ENCODE peak calls at places on chromosomes 7 and 10, in seven cellular contexts. C is HCT116, P is GM23338, A is GM12891, N is transverse colon, U is spleen, X is prostate gland. E is an unnamed sample.

GRCh38 chr10:49649936-49650723 is 29.3 kb upstream of the C10orf53 start:
- DNase-seq in X (no peak), N (no peak), C (no peak), U (no peak), P (no peak), A (no peak), E (no peak)

GRCh38 chr7:184768-185264 is 7.6 kb upstream of the FAM20C start:
- DNase-seq in A (no peak), C (no peak), X (no peak), U (no peak), P (no peak), N (no peak), E (no peak)

GRCh38 chr10:108598831-108599230 is 1324.5 kb downstream of the XPNPEP1 start:
- DNase-seq in C (no peak), X (no peak), U (no peak), N (no peak), A (no peak), P (no peak), E (no peak)

GRCh38 chr7:137682596-137682995 is 164.2 kb downstream of the DGKI start:
- DNase-seq in C (no peak), U (no peak), X (no peak), P (no peak), A (no peak), N (no peak), E (no peak)

GRCh38 chr7:139776486-139777303 is 1.1 kb downstream of the HIPK2 start:
- DNase-seq in A (no peak), U (peak; percentile 83), P (peak; percentile 53), N (peak; percentile 36), X (peak; percentile 41), C (no peak), E (peak; percentile 70)

GRCh38 chr10:8136745-8137144 is 82.3 kb downstream of the GATA3 start:
- DNase-seq in U (no peak), N (no peak), C (no peak), A (no peak), P (no peak), X (no peak), E (no peak)

GRCh38 chr7:5701085-5701914 is 80.2 kb downstream of the RNF216 start:
- DNase-seq in A (no peak), X (no peak), U (no peak), N (no peak), C (no peak), P (no peak), E (peak; percentile 41)

GRCh38 chr7:90520484-90520883 is 51.0 kb downstream of the PTTG1IP2 start:
- DNase-seq in X (no peak), U (no peak), C (peak; percentile 19), A (no peak), P (peak; percentile 68), N (no peak), E (peak; percentile 13)

GRCh38 chr10:9786101-9786500 is 1231.6 kb upstream of the CELF2 start:
- DNase-seq in U (no peak), N (no peak), C (no peak), X (no peak), A (no peak), P (no peak), E (peak; percentile 86)

GRCh38 chr7:67105382-67105781 is 108.7 kb downstream of the TYW1 start:
- DNase-seq in A (no peak), C (no peak), P (no peak), N (no peak), X (no peak), U (no peak), E (no peak)

GRCh38 chr7:132249591-132249971 is 326.7 kb downstream of the PLXNA4 start:
- DNase-seq in X (peak; percentile 76), P (peak; percentile 79), U (no peak), N (peak; percentile 57), A (no peak), C (no peak), E (no peak)
- TF ChIP-seq POLR2AphosphoS5 in X (peak; percentile 48), P (no peak), U (no peak), N (no peak), A (no peak), C (no peak), E (no peak)

GRCh38 chr10:95346715-95347401 is 56.1 kb upstream of the PDLIM1 start:
- DNase-seq in X (no peak), A (no peak), N (no peak), C (peak; percentile 24), P (peak; percentile 84), U (no peak), E (peak; percentile 23)
- TF ChIP-seq POLR2AphosphoS5 in X (no peak), A (no peak), N (no peak), C (no peak), P (no peak), U (no peak), E (no peak)

GRCh38 chr10:70942125-70942524 is 53.8 kb upstream of the PCBD1 start:
- DNase-seq in C (no peak), N (no peak), P (no peak), U (peak; percentile 60), X (no peak), A (no peak), E (no peak)
- TF ChIP-seq POLR2AphosphoS5 in C (no peak), N (no peak), P (no peak), U (no peak), X (no peak), A (no peak), E (no peak)

GRCh38 chr7:55178292-55178862 is 159.6 kb downstream of the EGFR start:
- DNase-seq in X (no peak), N (no peak), C (no peak), P (no peak), A (no peak), U (no peak), E (no peak)

GRCh38 chr7:55177068-55177530 is 158.3 kb downstream of the EGFR start:
- DNase-seq in P (no peak), X (no peak), U (no peak), A (no peak), C (no peak), N (no peak), E (no peak)

GRCh38 chr7:55179897-55180682 is 161.3 kb downstream of the EGFR start:
- DNase-seq in U (no peak), X (no peak), N (no peak), C (no peak), A (no peak), P (no peak), E (no peak)

GRCh38 chr7:55178863-55179773 is 160.3 kb downstream of the EGFR start:
- DNase-seq in N (no peak), C (no peak), X (no peak), A (no peak), P (no peak), U (no peak), E (no peak)

DNA sequence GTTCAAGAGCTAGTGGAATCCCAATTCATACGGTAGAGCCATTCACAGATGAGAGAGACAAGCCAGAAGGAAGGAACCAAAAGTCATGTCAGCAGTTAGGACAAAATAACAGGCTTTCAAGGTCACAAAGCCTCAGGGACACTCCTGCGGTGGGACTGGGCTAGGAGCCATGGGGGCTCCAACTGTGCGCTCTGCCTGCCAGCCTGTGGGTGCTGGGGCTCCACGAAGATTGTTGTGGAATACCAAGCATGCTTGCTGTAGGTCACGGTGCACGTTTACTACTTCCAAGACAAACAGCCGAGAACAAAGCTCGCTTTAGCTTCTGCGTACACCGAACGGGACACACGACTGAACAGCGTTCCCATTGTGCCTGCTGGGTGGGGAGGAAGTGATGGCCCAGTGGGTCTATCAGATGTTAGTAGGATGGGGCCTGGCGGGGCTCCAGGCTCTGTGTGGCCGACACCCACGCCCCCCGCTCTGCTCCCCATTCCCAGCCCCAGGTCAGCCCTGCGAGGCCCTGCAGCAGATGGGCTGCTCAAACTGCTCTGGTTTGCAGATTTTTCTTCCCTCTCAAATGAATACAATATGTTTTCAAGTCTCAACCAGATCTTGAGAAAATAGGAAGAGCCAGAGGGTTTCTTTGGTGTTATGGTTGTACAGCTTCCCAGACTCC is 158.9 kb downstream of the EGFR start:
- DNase-seq in A (no peak), U (no peak), P (no peak), N (peak; percentile 21), X (peak; percentile 89), C (no peak), E (no peak)
- TF ChIP-seq POLR2AphosphoS5 in A (no peak), U (no peak), P (no peak), N (no peak), X (peak; percentile 88), C (no peak), E (no peak)

DNA sequence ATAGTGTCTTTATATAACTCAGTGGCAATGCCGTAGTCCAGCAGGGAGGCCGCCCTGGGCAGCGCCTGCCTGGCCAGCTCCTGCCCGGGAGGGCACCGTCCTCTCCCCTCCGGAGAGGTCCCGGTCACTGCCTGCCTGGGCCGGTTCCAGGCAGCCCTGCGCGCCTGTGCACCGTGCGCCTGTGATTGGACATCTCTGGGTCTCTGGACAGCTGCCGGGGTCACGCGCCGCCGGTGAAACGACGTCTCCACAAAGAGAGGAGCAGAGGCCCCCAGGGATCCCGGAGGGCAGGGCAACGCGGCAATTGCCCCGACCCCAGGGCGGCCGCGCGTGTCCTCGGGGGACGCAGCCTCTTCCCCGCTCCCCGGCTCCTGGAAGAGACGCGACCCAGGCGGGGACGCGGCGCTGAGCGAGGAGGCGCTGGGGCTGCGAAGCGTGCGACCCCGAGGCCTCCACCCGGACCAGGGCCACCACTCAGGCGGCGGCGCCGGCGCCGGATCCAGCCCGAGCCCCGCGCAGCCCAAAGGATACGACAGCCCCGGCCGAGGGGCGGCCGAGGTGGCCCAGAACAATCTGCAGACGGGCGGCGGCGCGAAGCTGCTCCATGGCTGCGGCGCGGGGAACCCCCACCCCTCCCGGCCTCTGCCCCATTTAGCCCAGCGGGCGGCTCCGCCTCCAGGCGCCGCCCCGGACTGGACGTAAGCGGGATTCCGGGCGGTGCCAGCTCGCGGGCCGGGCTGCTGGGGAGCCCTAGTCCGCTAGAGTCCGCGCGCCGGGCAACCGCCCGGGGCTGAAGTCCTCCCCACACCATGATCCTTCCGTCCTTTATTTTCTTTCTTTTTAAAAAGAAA is at the start of gene PHYH:
- DNase-seq in C (peak; percentile 64), A (peak; percentile 78), X (peak; percentile 89), P (peak; percentile 92), U (peak; percentile 98), N (peak; percentile 94), E (peak; percentile 78)
- TF ChIP-seq POLR2AphosphoS5 in C (peak; percentile 92), A (no peak), X (peak; percentile 77), P (peak; percentile 75), U (peak; percentile 75), N (peak; percentile 81), E (peak; percentile 86)

DNA sequence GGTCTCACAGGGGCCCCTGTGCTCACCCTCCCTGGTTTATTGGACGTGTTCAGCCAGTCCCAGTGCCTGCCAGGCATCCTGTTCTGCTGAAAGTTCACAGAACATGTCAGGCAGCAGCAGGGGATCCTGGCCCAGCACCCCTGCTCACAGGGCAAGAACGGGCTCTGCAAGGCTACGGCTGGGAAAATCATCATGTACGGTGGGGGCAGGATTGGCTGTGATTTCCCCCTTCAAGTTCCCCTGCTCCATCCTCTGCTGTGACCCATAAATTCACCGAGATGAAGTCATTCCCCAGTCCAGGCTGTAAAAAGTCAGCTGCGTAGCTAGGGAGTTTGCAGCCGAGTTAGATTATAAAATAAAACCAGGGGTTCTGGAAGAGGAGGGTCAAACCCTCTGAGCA is 484.1 kb upstream of the ZMIZ1 start:
- DNase-seq in X (no peak), A (no peak), N (no peak), C (no peak), U (no peak), P (no peak), E (no peak)
- TF ChIP-seq POLR2AphosphoS5 in X (no peak), A (no peak), N (no peak), C (no peak), U (no peak), P (no peak), E (no peak)